ENCODE peak calls at places on chromosomes 2 and 18, in four cellular contexts. C is pancreas, I is A549, O is fibroblast of mammary gland. L is an unnamed sample.

GRCh38 chr2:171271380-171271779 is 110.7 kb upstream of the TLK1 start:
- DNase-seq in C (no peak), I (no peak), O (no peak), L (no peak)

GRCh38 chr2:53970095-53970897 is 497 bp downstream of the PSME4 start:
- DNase-seq in C (peak; percentile 56), I (peak; percentile 35), O (peak; percentile 34), L (peak; percentile 64)

GRCh38 chr18:41703744-41704530 is 251.1 kb upstream of the PIK3C3 start:
- DNase-seq in C (no peak), I (no peak), O (peak; percentile 6), L (no peak)

GRCh38 chr2:207078186-207078798 is 87.5 kb downstream of the KLF7 start:
- DNase-seq in C (no peak), I (no peak), O (no peak), L (no peak)

GRCh38 chr2:15943914-15944313 is 3.6 kb downstream of the MYCN start:
- DNase-seq in C (no peak), I (no peak), O (no peak), L (no peak)

GRCh38 chr2:109253216-109253615 is 124.2 kb downstream of the SH3RF3 start:
- DNase-seq in C (no peak), I (no peak), O (no peak), L (no peak)

GRCh38 chr2:171272039-171272438 is 111.3 kb upstream of the TLK1 start:
- DNase-seq in C (peak; percentile 81), I (peak; percentile 63), O (peak; percentile 92), L (peak; percentile 76)

GRCh38 chr2:239689410-239689809 is 288.6 kb upstream of the HDAC4 start:
- DNase-seq in C (no peak), I (no peak), O (no peak), L (no peak)

GRCh38 chr2:153478289-153479261 is at the start of gene RPRM:
- DNase-seq in C (peak; percentile 78), I (peak; percentile 60), O (peak; percentile 57), L (no peak)

GRCh38 chr2:183532514-183532913 is 408.3 kb downstream of the NUP35 start:
- DNase-seq in C (no peak), I (no peak), O (peak; percentile 5), L (peak; percentile 49)

GRCh38 chr2:54176577-54176976 is 61.2 kb downstream of the ACYP2 start:
- DNase-seq in C (peak; percentile 16), I (no peak), O (peak; percentile 59), L (peak; percentile 28)

GRCh38 chr2:155377178-155377780 is 678.8 kb downstream of the KCNJ3 start:
- DNase-seq in C (no peak), I (no peak), O (peak; percentile 50), L (peak; percentile 59)

GRCh38 chr18:59697236-59697932 is at the start of gene CCBE1:
- DNase-seq in C (peak; percentile 48), I (peak; percentile 42), O (peak; percentile 69), L (no peak)

GRCh38 chr2:75920721-75921551 is 210.2 kb upstream of the GCFC2 start:
- DNase-seq in C (no peak), I (no peak), O (no peak), L (no peak)

GRCh38 chr2:172588931-172589330 is 33.0 kb downstream of the PDK1 start:
- DNase-seq in C (no peak), I (no peak), O (no peak), L (peak; percentile 22)

GRCh38 chr2:39780825-39781600 is 2.0 kb upstream of the THUMPD2 start:
- DNase-seq in C (no peak), I (no peak), O (peak; percentile 48), L (no peak)

GRCh38 chr2:222052934-222053367 is 245.8 kb downstream of the PAX3 start:
- DNase-seq in C (no peak), I (no peak), O (no peak), L (no peak)

GRCh38 chr18:35526476-35527120 is 28.8 kb upstream of the INO80C start:
- DNase-seq in C (no peak), I (no peak), O (peak; percentile 54), L (no peak)

GRCh38 chr18:74128114-74128513 is 19.5 kb downstream of the FBXO15 start:
- DNase-seq in C (no peak), I (no peak), O (no peak), L (no peak)

GRCh38 chr2:219689676-219690628 is 62.5 kb downstream of the SLC4A3 start:
- DNase-seq in C (peak; percentile 50), I (peak; percentile 57), O (peak; percentile 77), L (peak; percentile 54)

GRCh38 chr18:54983041-54983686 is 23.9 kb upstream of the CCDC68 start:
- DNase-seq in C (no peak), I (peak; percentile 31), O (peak; percentile 80), L (peak; percentile 66)

GRCh38 chr2:26585966-26586365 is 55.2 kb downstream of the CIB4 start:
- DNase-seq in C (no peak), I (no peak), O (no peak), L (no peak)

L was measured in HT-29.